ENCODE peak calls at places on chromosomes 11 and 22, in seven cellular contexts. C is neuronal stem cell, K is mesenchymal stem cell, L is H9, F is trophoblast cell, J is IMR-90, H is H1. E is an unnamed sample.

GRCh38 chr11:109984634-109985289 is 108.4 kb upstream of the ZC3H12C start:
- DNase-seq in J (no peak), C (no peak), H (no peak), F (peak), K (no peak), L (no peak), E (no peak)

GRCh38 chr11:92846542-92847125 is 122.8 kb upstream of the MTNR1B start:
- DNase-seq in C (no peak), L (no peak), F (peak), K (no peak), J (peak), H (no peak), E (no peak)

GRCh38 chr11:20353829-20354434 is 9.6 kb upstream of the HTATIP2 start:
- DNase-seq in L (no peak), J (peak), K (peak), H (no peak), C (no peak), F (peak), E (peak)

GRCh38 chr22:35330258-35330861 is 30.7 kb downstream of the TOM1 start:
- DNase-seq in L (no peak), F (peak), C (no peak), K (peak), J (peak), H (no peak), E (no peak)

GRCh38 chr11:19979519-19979845 is 180.8 kb downstream of the DBX1 start:
- DNase-seq in L (no peak), C (no peak), J (no peak), F (no peak), K (no peak), H (no peak), E (no peak)

GRCh38 chr11:57459112-57460016 is 964 bp upstream of the RTN4RL2 start:
- DNase-seq in L (peak), C (no peak), F (peak), H (no peak), K (peak), J (peak), E (peak)

GRCh38 chr11:18312663-18313420 is 9.1 kb downstream of the HPS5 start:
- DNase-seq in K (peak), L (no peak), J (peak), C (no peak), H (no peak), F (peak), E (no peak)

GRCh38 chr22:19175602-19176174 is 2.8 kb downstream of the SLC25A1 start:
- DNase-seq in J (no peak), H (no peak), L (no peak), F (no peak), K (no peak), C (no peak), E (no peak)

GRCh38 chr11:61913699-61914395 is 3.5 kb downstream of the RAB3IL1 start:
- DNase-seq in K (no peak), C (no peak), H (no peak), F (no peak), L (no peak), J (no peak), E (no peak)

GRCh38 chr11:119468511-119468910 is 45.5 kb upstream of the THY1 start:
- DNase-seq in L (no peak), F (no peak), C (no peak), J (no peak), K (no peak), H (no peak), E (no peak)

GRCh38 chr22:19419086-19419463 is 12.5 kb downstream of the HIRA start:
- DNase-seq in H (no peak), K (no peak), L (no peak), F (no peak), C (no peak), J (no peak), E (no peak)

GRCh38 chr22:23370251-23370650 is 189.9 kb downstream of the BCR start:
- DNase-seq in F (no peak), H (no peak), J (no peak), C (no peak), L (no peak), K (no peak), E (no peak)

GRCh38 chr22:45671051-45671782 is 417 bp upstream of the ATXN10 start:
- DNase-seq in K (peak), H (peak), F (no peak), C (peak), J (no peak), L (peak), E (peak)

GRCh38 chr11:130159657-130160459 is at the start of gene ST14:
- DNase-seq in K (no peak), F (peak), C (no peak), J (no peak), L (peak), H (no peak), E (peak)

GRCh38 chr11:10641314-10642206 is 52.0 kb downstream of the IRAG1 start:
- DNase-seq in H (no peak), K (no peak), J (no peak), C (no peak), F (no peak), L (no peak), E (no peak)

GRCh38 chr11:103051986-103052385 is 40.0 kb downstream of the DCUN1D5 start:
- DNase-seq in C (no peak), L (no peak), H (no peak), J (peak), F (no peak), K (no peak), E (no peak)

GRCh38 chr11:87463486-87464102 is 425.9 kb downstream of the TMEM135 start:
- DNase-seq in K (no peak), C (peak), L (peak), F (peak), H (no peak), J (peak), E (peak)

GRCh38 chr22:42925598-42925997 is 68.5 kb upstream of the ARFGAP3 start:
- DNase-seq in K (no peak), J (no peak), L (no peak), H (no peak), C (no peak), F (no peak), E (no peak)

GRCh38 chr22:39185601-39186012 is 33.1 kb upstream of the CBX7 start:
- DNase-seq in L (no peak), K (peak), F (no peak), C (no peak), H (no peak), J (peak), E (no peak)

GRCh38 chr11:27367881-27368280 is 4.9 kb upstream of the CCDC34 start:
- DNase-seq in F (no peak), K (no peak), H (no peak), L (no peak), C (no peak), J (no peak), E (no peak)

GRCh38 chr11:26623076-26623666 is 51.1 kb upstream of the MUC15 start:
- DNase-seq in J (peak), K (peak), L (no peak), C (no peak), H (no peak), F (peak), E (no peak)

GRCh38 chr22:33326540-33327295 is 268.5 kb upstream of the SYN3 start:
- DNase-seq in C (no peak), H (no peak), L (no peak), F (no peak), K (no peak), J (no peak), E (peak)

GRCh38 chr11:17653606-17654005 is 65.8 kb upstream of the MYOD1 start:
- DNase-seq in J (no peak), H (no peak), C (no peak), L (no peak), F (no peak), K (no peak), E (no peak)

GRCh38 chr11:19808076-19808911 is 95.7 kb downstream of the NAV2 start:
- DNase-seq in C (no peak), H (no peak), K (no peak), F (no peak), J (no peak), L (no peak), E (no peak)

GRCh38 chr11:113957016-113957415 is 17.9 kb upstream of the HTR3A start:
- DNase-seq in J (no peak), H (no peak), F (no peak), K (no peak), L (no peak), C (no peak), E (no peak)

GRCh38 chr22:44951510-44951816 is 58.3 kb downstream of the PHF21B start:
- DNase-seq in L (no peak), F (no peak), H (no peak), J (no peak), C (no peak), K (no peak), E (no peak)

DNA sequence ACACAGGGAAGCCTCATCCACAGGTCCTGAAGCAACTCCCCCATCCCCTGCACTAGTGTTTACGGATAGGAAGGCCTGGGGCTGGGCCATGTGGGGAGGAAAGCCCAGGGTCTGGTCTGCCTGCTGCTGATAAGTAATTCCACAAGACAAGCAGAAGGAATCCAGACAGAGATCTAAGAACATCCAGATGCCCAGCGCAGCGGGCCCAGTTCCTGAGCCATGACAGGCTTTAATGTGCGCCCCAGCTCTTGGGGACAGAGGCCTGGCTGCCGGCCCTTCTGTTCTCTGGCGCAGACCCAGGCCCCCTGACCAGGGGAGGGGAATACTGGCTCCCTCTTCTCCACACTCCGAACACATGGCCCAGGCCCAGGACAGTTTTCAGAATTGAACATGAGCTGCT is 28.8 kb upstream of the ETS1 start:
- DNase-seq in C (no peak), F (no peak), L (no peak), H (no peak), J (no peak), K (no peak), E (peak)
- H2BK120ac ChIP-seq in C (no peak), F (no peak), L (no peak), H (no peak), J (no peak), K (no peak), E (no peak)

GRCh38 chr11:127620660-127621059 is 620.1 kb upstream of the KIRREL3 start:
- DNase-seq in H (no peak), C (no peak), J (peak), K (peak), F (no peak), L (no peak), E (no peak)
- H3K4me2 ChIP-seq in H (no peak), C (no peak), J (peak), K (no peak), F (no peak), L (no peak), E (no peak)

GRCh38 chr22:21661991-21662390 is 3.8 kb upstream of the PPIL2 start:
- DNase-seq in L (no peak), K (no peak), H (no peak), C (no peak), F (no peak), J (no peak), E (no peak)
- H2BK5ac ChIP-seq in L (no peak), K (no peak), H (no peak), C (no peak), F (no peak), J (no peak), E (no peak)

DNA sequence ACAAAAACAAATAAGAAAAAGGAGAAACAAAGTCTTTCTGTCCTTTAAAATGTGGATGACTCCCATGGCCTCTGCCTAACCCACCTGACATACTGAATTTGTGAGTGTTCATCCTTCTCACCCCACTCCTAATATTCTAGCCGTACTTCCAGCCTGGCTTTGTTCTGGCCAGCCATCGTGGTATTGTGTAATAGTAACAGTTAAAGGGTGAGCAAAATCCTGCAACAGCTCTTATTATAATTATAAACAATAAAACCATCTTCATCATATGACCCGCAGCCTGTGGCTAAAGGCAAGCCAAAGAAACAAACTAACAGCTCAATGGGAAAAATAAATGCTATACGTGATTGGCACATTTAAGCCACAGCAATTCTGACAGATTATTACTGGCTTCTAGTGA is 721.6 kb upstream of the TENM4 start:
- DNase-seq in L (no peak), C (no peak), F (no peak), H (no peak), K (no peak), J (no peak), E (no peak)
- H2BK120ac ChIP-seq in L (no peak), C (no peak), F (no peak), H (no peak), K (no peak), J (no peak), E (no peak)

E was measured in mesendoderm.